ENCODE peak calls at places on chromosomes 13 and 19, in ten cellular contexts. V, P, U, N, Y, H, L, B, G and J are unnamed samples.

GRCh38 chr19:6059996-6060599 is 50.2 kb downstream of the RFX2 start:
- DNase-seq in V (no peak), Y (no peak), U (no peak), L (peak; percentile 59), G (no peak), B (no peak), P (no peak), H (peak; percentile 1), N (no peak), J (no peak)

GRCh38 chr13:109131698-109132257 is 502.4 kb downstream of the MYO16 start:
- DNase-seq in L (no peak), Y (peak; percentile 52), B (no peak), V (peak; percentile 37), H (no peak), N (no peak), P (peak; percentile 13), U (no peak), G (no peak), J (no peak)

GRCh38 chr13:73870036-73870741 is 264.0 kb downstream of the KLF12 start:
- DNase-seq in H (no peak), V (peak; percentile 38), B (no peak), G (no peak), U (no peak), N (no peak), P (no peak), L (no peak), Y (peak; percentile 29), J (no peak)

GRCh38 chr19:5109560-5109959 is 140.6 kb downstream of the KDM4B start:
- DNase-seq in P (no peak), U (no peak), V (no peak), H (no peak), N (no peak), G (no peak), B (no peak), Y (no peak), L (no peak), J (no peak)

GRCh38 chr19:1503089-1503924 is 9.5 kb downstream of the ADAMTSL5 start:
- DNase-seq in P (no peak), L (peak; percentile 68), B (peak; percentile 67), H (peak; percentile 56), U (peak; percentile 52), V (no peak), N (peak; percentile 42), G (no peak), Y (peak; percentile 81), J (no peak)

GRCh38 chr13:106156468-106156867 is 379.0 kb downstream of the EFNB2 start:
- DNase-seq in H (no peak), G (peak; percentile 99), B (no peak), Y (peak; percentile 49), N (no peak), P (no peak), V (peak; percentile 100), L (no peak), U (no peak), J (peak; percentile 92)

GRCh38 chr19:35899547-35900214 is 659 bp downstream of the NFKBID start:
- DNase-seq in P (peak; percentile 48), B (peak; percentile 82), V (peak; percentile 82), L (peak; percentile 81), G (peak; percentile 82), U (peak; percentile 85), N (peak; percentile 65), H (peak; percentile 80), Y (peak; percentile 91), J (no peak)

GRCh38 chr19:610071-610800 is 20.6 kb downstream of the HCN2 start:
- DNase-seq in U (peak; percentile 41), P (no peak), V (no peak), N (no peak), L (no peak), B (no peak), H (no peak), G (no peak), Y (no peak), J (no peak)

GRCh38 chr19:42465827-42466280 is 23.1 kb upstream of the CXCL17 start:
- DNase-seq in L (no peak), H (no peak), U (no peak), G (no peak), P (no peak), N (no peak), B (no peak), V (no peak), Y (no peak), J (no peak)

GRCh38 chr19:45016388-45017314 is 15.4 kb downstream of the RELB start:
- DNase-seq in L (no peak), B (peak; percentile 67), Y (peak; percentile 78), P (peak; percentile 57), G (peak; percentile 67), H (peak; percentile 75), U (peak; percentile 83), N (peak; percentile 74), V (peak; percentile 63), J (no peak)
- H3K27ac ChIP-seq in L (no peak overlapping the region), B (no peak overlapping the region), Y (no peak overlapping the region), P (no peak overlapping the region), G (no peak overlapping the region), H (no peak overlapping the region), U (no peak overlapping the region), N (no peak overlapping the region), V (no peak overlapping the region), J (no peak overlapping the region)

DNA sequence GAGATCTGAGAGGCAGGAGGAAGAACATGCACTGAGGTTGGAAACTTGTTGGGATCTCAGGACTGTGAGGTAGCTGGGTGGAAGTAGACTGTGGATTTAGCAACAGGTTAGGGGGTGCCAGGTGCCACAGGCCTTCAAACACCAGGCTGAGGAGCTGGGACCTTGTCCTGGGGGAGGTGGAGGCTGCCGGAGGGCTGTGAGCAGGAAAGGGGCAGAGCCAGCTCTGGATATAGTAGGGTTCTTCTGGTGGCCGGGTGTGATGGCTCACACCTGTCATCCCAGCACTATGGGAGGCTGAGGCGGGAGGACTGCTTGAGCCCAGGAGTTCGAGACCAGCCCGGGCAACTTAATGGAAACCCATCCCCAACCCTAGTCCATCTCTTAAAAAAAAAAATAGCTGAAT is 3.1 kb downstream of the FUZ start:
- DNase-seq in N (no peak), H (no peak), U (no peak), P (no peak), L (no peak), Y (no peak), V (no peak), G (no peak), B (peak; percentile 38), J (no peak)
- H3K4me3 ChIP-seq in N (peak overlapping the region; percentile 75), H (no peak overlapping the region), U (peak overlapping the region; percentile 73), P (no peak overlapping the region), L (peak overlapping the region; percentile 79), Y (no peak overlapping the region), V (peak overlapping the region; percentile 73), G (no peak overlapping the region), B (peak overlapping the region; percentile 53), J (no peak overlapping the region)

GRCh38 chr13:38044067-38044466 is 174.5 kb upstream of the TRPC4 start:
- DNase-seq in U (no peak), G (no peak), P (no peak), Y (no peak), N (no peak), H (no peak), B (no peak), V (no peak), L (no peak), J (no peak)
- H3K27ac ChIP-seq in U (no peak overlapping the region), G (no peak overlapping the region), P (no peak overlapping the region), Y (no peak overlapping the region), N (no peak overlapping the region), H (no peak overlapping the region), B (no peak overlapping the region), V (no peak overlapping the region), L (no peak overlapping the region), J (no peak overlapping the region)

GRCh38 chr19:17949956-17950309 is 17.0 kb upstream of the KCNN1 start:
- DNase-seq in B (no peak), P (no peak), V (no peak), G (no peak), U (no peak), L (no peak), H (no peak), N (no peak), Y (no peak), J (no peak)

GRCh38 chr19:17951151-17952040 is 15.5 kb upstream of the KCNN1 start:
- DNase-seq in Y (no peak), H (no peak), B (no peak), L (no peak), U (no peak), N (no peak), G (no peak), V (no peak), P (no peak), J (no peak)

GRCh38 chr19:17952041-17952976 is 14.6 kb upstream of the KCNN1 start:
- DNase-seq in B (no peak), H (no peak), V (no peak), L (no peak), G (no peak), U (no peak), P (no peak), N (no peak), Y (no peak), J (no peak)

GRCh38 chr19:17948967-17949930 is 16.4 kb downstream of the CCDC124 start:
- DNase-seq in B (no peak), U (no peak), V (no peak), H (no peak), L (no peak), P (no peak), N (no peak), Y (no peak), G (no peak), J (no peak)

GRCh38 chr19:17950310-17951150 is 16.4 kb upstream of the KCNN1 start:
- DNase-seq in N (no peak), P (no peak), L (no peak), U (no peak), H (no peak), V (no peak), G (no peak), Y (no peak), B (no peak), J (no peak)
- H3K4me3 ChIP-seq in N (no peak overlapping the region), P (peak overlapping the region; percentile 58), L (no peak overlapping the region), U (no peak overlapping the region), H (no peak overlapping the region), V (no peak overlapping the region), G (no peak overlapping the region), Y (peak overlapping the region; percentile 13), B (no peak overlapping the region), J (no peak overlapping the region)

DNA sequence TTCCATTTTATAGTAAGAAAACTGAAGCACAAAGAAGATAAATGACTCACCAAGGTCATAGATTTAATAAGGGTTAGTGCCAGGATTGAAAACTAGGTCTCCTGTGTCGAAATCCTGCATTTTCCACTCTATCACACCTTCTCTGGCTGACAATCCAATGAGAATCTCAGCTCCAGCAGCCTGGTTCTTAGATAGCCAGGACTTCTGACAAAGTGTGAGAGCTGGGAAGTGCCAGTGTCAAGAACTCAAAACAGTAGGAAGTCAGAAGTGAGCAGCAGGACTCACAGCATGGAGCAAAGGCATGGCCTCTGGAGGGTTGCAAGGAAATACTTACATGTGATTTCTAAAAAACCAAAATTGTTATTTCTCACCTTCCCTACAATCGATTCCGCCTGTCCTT is 24.3 kb downstream of the KCTD12 start:
- DNase-seq in L (no peak), Y (no peak), G (no peak), B (no peak), V (no peak), P (no peak), U (no peak), N (no peak), H (no peak), J (no peak)
- H3K27ac ChIP-seq in L (no peak overlapping the region), Y (no peak overlapping the region), G (no peak overlapping the region), B (no peak overlapping the region), V (no peak overlapping the region), P (no peak overlapping the region), U (no peak overlapping the region), N (no peak overlapping the region), H (no peak overlapping the region), J (no peak overlapping the region)